ENCODE peak calls at places on chromosomes 2 and 18, in eight cellular contexts. C is neural crest cell, V is cardiac fibroblast, H is astrocyte, U is astrocyte of the spinal cord, K is GM12864, N is epithelial cell of proximal tubule, Q is RWPE1. W is an unnamed sample.
A peak's percentile ranks its signal among the peaks of the same experiment; 100 is the strongest.

GRCh38 chr2:8416836-8417832 is 264.7 kb upstream of the ID2 start:
- DNase-seq in C (no peak), V (no peak), H (no peak), U (no peak), K (no peak), N (no peak), Q (no peak), W (no peak)

GRCh38 chr18:74163019-74163656 is 14.8 kb downstream of the TIMM21 start:
- DNase-seq in C (no peak), V (no peak), H (no peak), U (no peak), K (no peak), N (no peak), Q (peak; percentile 49), W (no peak)

GRCh38 chr18:79659733-79660132 is 19.9 kb upstream of the CTDP1 start:
- DNase-seq in C (no peak), V (no peak), H (no peak), U (no peak), K (no peak), N (no peak), Q (no peak), W (no peak)

GRCh38 chr2:234869969-234870368 is 81.8 kb upstream of the SH3BP4 start:
- DNase-seq in C (no peak), V (no peak), H (no peak), U (no peak), K (no peak), N (no peak), Q (no peak), W (no peak)

GRCh38 chr2:240346753-240347372 is 88.6 kb upstream of the GPC1 start:
- DNase-seq in C (no peak), V (no peak), H (no peak), U (no peak), K (no peak), N (no peak), Q (no peak), W (no peak)

GRCh38 chr18:11714244-11714918 is 25.3 kb downstream of the GNAL start:
- DNase-seq in C (no peak), V (no peak), H (no peak), U (no peak), K (no peak), N (no peak), Q (no peak), W (no peak)

GRCh38 chr18:41756141-41756540 is 198.9 kb upstream of the PIK3C3 start:
- DNase-seq in C (no peak), V (no peak), H (no peak), U (no peak), K (no peak), N (no peak), Q (no peak), W (no peak)

GRCh38 chr2:191869781-191870180 is 22.9 kb upstream of the CAVIN2 start:
- DNase-seq in C (no peak), V (no peak), H (no peak), U (no peak), K (no peak), N (no peak), Q (no peak), W (no peak)

GRCh38 chr2:75787532-75788132 is 76.9 kb upstream of the GCFC2 start:
- DNase-seq in C (peak; percentile 3), V (peak; percentile 49), H (peak; percentile 27), U (peak; percentile 39), K (no peak), N (no peak), Q (peak; percentile 20), W (no peak)

GRCh38 chr2:215537621-215538020 is 101.8 kb upstream of the FN1 start:
- DNase-seq in C (no peak), V (peak; percentile 81), H (no peak), U (no peak), K (no peak), N (no peak), Q (no peak), W (no peak)

GRCh38 chr2:45274190-45274926 is 265.1 kb upstream of the SIX2 start:
- DNase-seq in C (no peak), V (no peak), H (no peak), U (no peak), K (no peak), N (no peak), Q (no peak), W (no peak)

DNA sequence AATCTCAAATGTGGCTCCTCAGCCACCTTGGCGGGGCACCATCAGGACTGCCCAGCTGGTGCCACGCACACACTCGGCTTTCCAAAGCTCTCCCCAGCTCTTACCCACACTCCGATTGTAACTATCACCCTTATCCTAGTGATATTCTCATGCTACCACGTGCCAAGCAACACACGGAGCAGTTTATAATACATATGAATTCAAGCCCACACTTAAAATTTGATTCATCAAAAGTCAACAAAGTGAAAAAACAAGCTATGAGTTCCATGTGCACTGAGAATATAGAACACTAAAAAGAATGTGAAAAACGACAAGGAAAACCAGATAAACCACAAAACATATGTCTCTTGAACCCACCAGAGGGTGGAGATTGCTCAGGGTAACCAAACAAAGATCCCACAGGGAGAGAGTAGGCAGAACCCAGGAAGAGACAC is 31.6 kb downstream of the LONRF2 start:
- DNase-seq in C (no peak), V (no peak), H (no peak), U (no peak), K (no peak), N (no peak), Q (no peak), W (no peak)
- TF ChIP-seq CTCF in C (no peak), V (no peak), H (no peak), U (no peak), K (no peak), N (no peak), Q (no peak), W (no peak)

GRCh38 chr2:144183744-144184143 is 336.2 kb downstream of the ZEB2 start:
- DNase-seq in C (no peak), V (peak; percentile 61), H (peak; percentile 10), U (no peak), K (peak; percentile 26), N (no peak), Q (no peak), W (no peak)
- TF ChIP-seq CTCF in C (no peak), V (no peak), H (no peak), U (no peak), K (no peak), N (no peak), Q (no peak), W (no peak)

GRCh38 chr2:219071189-219071816 is 10.6 kb upstream of the IHH start:
- DNase-seq in C (no peak), V (peak; percentile 35), H (peak; percentile 18), U (no peak), K (no peak), N (no peak), Q (peak; percentile 67), W (no peak)

GRCh38 chr2:219076253-219076652 is 15.5 kb upstream of the IHH start:
- DNase-seq in C (no peak), V (no peak), H (no peak), U (no peak), K (no peak), N (no peak), Q (no peak), W (no peak)

GRCh38 chr2:219072741-219073140 is 12.0 kb upstream of the IHH start:
- DNase-seq in C (no peak), V (no peak), H (no peak), U (no peak), K (no peak), N (no peak), Q (no peak), W (no peak)

GRCh38 chr2:219078126-219078525 is 17.4 kb upstream of the IHH start:
- DNase-seq in C (no peak), V (no peak), H (no peak), U (no peak), K (no peak), N (no peak), Q (no peak), W (no peak)

DNA sequence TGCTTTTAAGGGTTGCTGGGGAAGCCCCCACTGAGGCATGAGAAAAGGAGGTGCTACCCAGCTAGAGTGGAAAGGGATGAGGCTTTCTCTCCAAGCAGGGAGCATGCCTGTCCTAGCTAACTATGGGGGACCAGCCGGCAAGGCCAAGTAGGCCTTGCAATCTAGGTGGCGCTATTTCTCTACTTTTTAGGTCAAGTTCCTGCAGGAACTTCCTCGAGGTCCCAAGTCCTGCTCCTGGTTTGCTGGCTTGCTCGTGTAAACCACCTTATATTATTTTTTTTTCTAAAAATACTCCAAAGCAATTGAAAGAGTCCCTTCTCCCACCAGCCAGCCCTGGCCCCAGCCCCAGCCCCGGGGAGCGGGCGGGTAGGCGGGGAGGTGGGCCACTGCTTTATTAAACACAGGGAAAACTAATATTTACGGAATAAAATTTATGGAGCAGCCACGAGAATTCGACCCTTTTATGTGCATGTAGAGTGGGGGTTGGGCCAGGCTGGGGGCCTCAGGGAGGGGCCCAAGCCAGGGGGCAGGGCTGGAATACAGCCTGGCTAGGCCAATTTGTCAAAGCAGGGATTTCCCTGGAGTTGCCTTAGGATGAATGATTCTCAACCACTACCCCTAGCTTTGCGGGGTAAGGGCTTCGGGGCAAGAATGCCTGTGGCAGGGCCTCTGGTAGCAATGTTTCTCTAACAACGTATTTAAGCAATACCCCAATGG is 12.8 kb upstream of the IHH start:
- DNase-seq in C (peak; percentile 35), V (peak; percentile 79), H (peak; percentile 25), U (peak; percentile 79), K (no peak), N (no peak), Q (no peak), W (no peak)
- TF ChIP-seq CTCF in C (peak; percentile 64), V (peak; percentile 75), H (peak; percentile 60), U (peak; percentile 73), K (peak; percentile 78), N (peak; percentile 77), Q (no peak), W (peak; percentile 76)

DNA sequence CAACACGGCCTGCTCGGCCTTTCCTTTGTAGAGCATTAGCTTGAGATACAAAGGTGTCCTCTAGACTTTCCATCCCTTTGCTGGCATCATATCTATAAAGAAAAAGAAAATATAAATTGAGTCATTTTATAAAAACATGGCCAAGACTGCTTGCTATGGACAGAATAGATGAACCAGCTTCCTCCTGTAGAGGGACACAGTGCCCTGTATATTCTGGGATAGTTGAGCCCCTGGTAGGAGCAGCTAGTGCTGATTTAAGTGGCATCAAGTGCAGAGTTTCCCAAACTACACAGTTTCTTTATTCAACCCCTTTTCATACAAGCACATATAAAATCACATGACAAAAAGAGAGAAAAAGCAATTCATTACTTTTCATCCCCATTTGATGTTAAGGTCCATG is 47.9 kb downstream of the GEMIN6 start:
- DNase-seq in C (no peak), V (no peak), H (no peak), U (no peak), K (no peak), N (no peak), Q (no peak), W (no peak)
- TF ChIP-seq CTCF in C (no peak), V (no peak), H (no peak), U (no peak), K (no peak), N (no peak), Q (no peak), W (no peak)

DNA sequence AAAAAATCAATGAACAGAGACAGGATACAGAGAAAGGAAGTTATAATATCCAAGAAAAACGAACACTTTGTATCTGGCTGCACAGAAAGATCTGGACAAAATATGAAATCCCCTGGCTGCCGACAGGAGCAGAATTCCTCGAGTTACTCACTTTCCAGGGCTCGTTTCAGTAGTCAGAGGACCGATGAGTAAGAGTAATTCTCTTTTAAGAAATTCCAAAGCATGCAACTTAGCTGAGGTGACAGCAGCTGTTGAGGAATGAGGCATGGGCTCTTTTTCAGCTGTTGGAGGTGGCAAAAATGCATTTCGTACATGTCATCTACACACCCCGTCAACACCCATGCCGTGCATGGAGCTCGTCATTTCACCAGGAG is 210.7 kb upstream of the SMIM21 start:
- DNase-seq in C (no peak), V (peak; percentile 60), H (peak; percentile 84), U (peak; percentile 66), K (no peak), N (no peak), Q (peak; percentile 2), W (no peak)
- TF ChIP-seq CTCF in C (peak; percentile 26), V (peak; percentile 34), H (no peak), U (peak; percentile 34), K (no peak), N (no peak), Q (no peak), W (no peak)

GRCh38 chr2:667332-668000 is 9.7 kb downstream of the TMEM18 start:
- DNase-seq in C (no peak), V (peak; percentile 85), H (peak; percentile 68), U (peak; percentile 75), K (no peak), N (no peak), Q (peak; percentile 77), W (no peak)
- TF ChIP-seq CTCF in C (peak; percentile 65), V (peak; percentile 81), H (peak; percentile 82), U (peak; percentile 77), K (peak; percentile 32), N (peak; percentile 69), Q (peak; percentile 79), W (peak; percentile 56)